ENCODE peak calls at places on chromosomes 1 and 21, in four cellular contexts. M is right atrium auricular region, Z is brain microvascular endothelial cell, S is tibial nerve. R is an unnamed sample.

GRCh38 chr21:26850116-26850643 is 5.0 kb upstream of the ADAMTS1 start:
- DNase-seq in M (no peak), Z (no peak), S (no peak), R (peak)

GRCh38 chr1:202107801-202108731 is 14.7 kb upstream of the GPR37L1 start:
- DNase-seq in Z (no peak), M (no peak), S (no peak), R (peak)

GRCh38 chr1:79193211-79194079 is 186.9 kb upstream of the ADGRL4 start:
- DNase-seq in S (no peak), Z (peak), M (no peak), R (peak)

GRCh38 chr1:53043271-53043670 is 18.7 kb upstream of the PODN start:
- DNase-seq in Z (no peak), S (no peak), M (no peak), R (peak)

GRCh38 chr1:161921990-161922389 is 101.7 kb downstream of the OLFML2B start:
- DNase-seq in Z (peak), S (no peak), M (no peak), R (peak)

GRCh38 chr1:159892944-159893343 is 7.0 kb downstream of the CFAP45 start:
- DNase-seq in S (no peak), M (no peak), Z (no peak), R (no peak)

GRCh38 chr1:33320619-33321165 is at the start of gene A3GALT2:
- DNase-seq in S (no peak), M (no peak), Z (no peak), R (no peak)

GRCh38 chr1:67677408-67677807 is 7.6 kb upstream of the GADD45A start:
- DNase-seq in M (no peak), Z (no peak), S (no peak), R (no peak)

GRCh38 chr1:113534130-113534817 is 144.0 kb downstream of the MAGI3 start:
- DNase-seq in S (no peak), M (no peak), Z (peak), R (peak)

GRCh38 chr21:37128069-37128468 is 55.0 kb downstream of the TTC3 start:
- DNase-seq in Z (no peak), S (no peak), M (no peak), R (no peak)

GRCh38 chr1:61282387-61282786 is 200.0 kb downstream of the NFIA start:
- DNase-seq in S (no peak), M (no peak), Z (no peak), R (no peak)

GRCh38 chr1:101833312-101833711 is 163.4 kb downstream of the OLFM3 start:
- DNase-seq in S (no peak), M (no peak), Z (no peak), R (no peak)

GRCh38 chr1:30707412-30708360 is 15.7 kb downstream of the MATN1 start:
- DNase-seq in M (peak), S (peak), Z (peak), R (peak)

GRCh38 chr1:6234502-6235295 is 1.1 kb downstream of the ICMT start:
- DNase-seq in M (no peak), S (no peak), Z (no peak), R (peak)

GRCh38 chr1:184035719-184036516 is 1.6 kb downstream of the COLGALT2 start:
- DNase-seq in M (no peak), S (no peak), Z (no peak), R (no peak)

GRCh38 chr1:31361607-31362006 is 11.3 kb downstream of the FABP3 start:
- DNase-seq in Z (no peak), M (peak), S (no peak), R (no peak)

GRCh38 chr1:156815851-156816536 is 654 bp downstream of the SH2D2A start:
- DNase-seq in Z (no peak), S (no peak), M (no peak), R (no peak)

GRCh38 chr1:30372792-30373433 is 350.5 kb downstream of the MATN1 start:
- DNase-seq in Z (no peak), S (no peak), M (peak), R (no peak)

GRCh38 chr1:117093870-117094621 is 27.5 kb downstream of the TRIM45 start:
- DNase-seq in M (no peak), Z (peak), S (no peak), R (peak)

GRCh38 chr1:204260601-204261197 is 46.9 kb upstream of the GOLT1A start:
- DNase-seq in S (no peak), M (no peak), Z (no peak), R (no peak)

GRCh38 chr1:227072991-227073390 is 132.9 kb downstream of the COQ8A start:
- DNase-seq in S (no peak), M (no peak), Z (no peak), R (peak)

GRCh38 chr1:54016343-54017282 is 1.4 kb downstream of the LDLRAD1 start:
- DNase-seq in M (peak), S (no peak), Z (peak), R (peak)

GRCh38 chr1:110639724-110640386 is 33.7 kb upstream of the KCNA2 start:
- DNase-seq in S (no peak), M (no peak), Z (no peak), R (peak)

GRCh38 chr21:41120997-41121396 is 47.0 kb upstream of the BACE2 start:
- DNase-seq in S (no peak), Z (no peak), M (peak), R (no peak)

GRCh38 chr1:94254073-94254810 is 16.9 kb upstream of the ARHGAP29 start:
- DNase-seq in M (no peak), S (no peak), Z (no peak), R (peak)

GRCh38 chr1:145901312-145902021 is 8.4 kb downstream of the ITGA10 start:
- DNase-seq in M (no peak), Z (no peak), S (no peak), R (no peak)

GRCh38 chr1:30315185-30315960 is 408.0 kb downstream of the MATN1 start:
- DNase-seq in S (no peak), Z (peak), M (peak), R (no peak)

GRCh38 chr1:205567716-205568115 is 63.2 kb downstream of the CDK18 start:
- DNase-seq in Z (no peak), M (no peak), S (no peak), R (no peak)

GRCh38 chr1:204348197-204348596 is 11.5 kb downstream of the PLEKHA6 start:
- DNase-seq in Z (no peak), S (no peak), M (no peak), R (no peak)

GRCh38 chr1:36352910-36353878 is 29.7 kb upstream of the EVA1B start:
- DNase-seq in Z (peak), S (no peak), M (no peak), R (no peak)

GRCh38 chr1:206794294-206794908 is 22.1 kb upstream of the IL10 start:
- DNase-seq in Z (no peak), S (no peak), M (no peak), R (no peak)

GRCh38 chr1:117589531-117589930 is 16.3 kb upstream of the TENT5C start:
- DNase-seq in Z (no peak), M (no peak), S (no peak), R (no peak)

GRCh38 chr21:26127918-26128317 is 42.7 kb downstream of the APP start:
- DNase-seq in S (no peak), Z (peak), M (no peak), R (peak)

GRCh38 chr1:171357179-171357578 is 43.2 kb downstream of the FMO4 start:
- DNase-seq in Z (no peak), M (no peak), S (no peak), R (no peak)

GRCh38 chr1:89547563-89548485 is 23.2 kb downstream of the LRRC8B start:
- DNase-seq in M (no peak), S (no peak), Z (peak), R (peak)

GRCh38 chr21:45982256-45982757 is 737 bp downstream of the COL6A1 start:
- DNase-seq in Z (no peak), S (no peak), M (no peak), R (no peak)

GRCh38 chr1:239914827-239915231 is 176.9 kb upstream of the FMN2 start:
- DNase-seq in S (no peak), M (no peak), Z (peak), R (peak)

GRCh38 chr1:89203166-89203565 is 4.4 kb upstream of the GBP4 start:
- DNase-seq in M (no peak), Z (peak), S (no peak), R (peak)

GRCh38 chr1:83497563-83497962 is 501.4 kb downstream of the TTLL7 start:
- DNase-seq in M (no peak), Z (peak), S (no peak), R (peak)

GRCh38 chr1:35810096-35810860 is 2.5 kb downstream of the AGO4 start:
- DNase-seq in M (no peak), S (no peak), Z (peak), R (peak)

DNA sequence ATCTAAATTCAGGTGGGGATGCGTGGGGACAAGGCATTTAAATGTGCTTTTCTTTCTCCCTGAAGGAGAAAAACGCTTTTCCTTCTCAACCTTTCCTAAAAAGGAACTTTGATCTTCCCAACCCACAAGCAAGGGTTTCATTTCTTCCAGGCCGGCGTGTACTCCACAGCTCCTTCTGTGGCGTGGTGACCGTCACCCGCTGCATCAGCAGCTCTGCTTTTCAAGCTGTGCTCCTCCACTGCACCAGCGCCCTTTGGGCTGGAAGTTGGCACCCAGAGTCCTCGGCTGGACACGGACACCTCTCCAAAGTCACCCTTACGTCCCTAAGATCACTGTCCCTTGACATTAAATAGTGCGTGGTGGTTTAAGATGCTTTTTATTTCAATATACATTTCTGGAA is 54.3 kb downstream of the PEX14 start:
- DNase-seq in Z (no peak), M (no peak), S (no peak), R (no peak)
- H3K4me3 ChIP-seq in Z (no peak), M (no peak), S (no peak), R (no peak)

DNA sequence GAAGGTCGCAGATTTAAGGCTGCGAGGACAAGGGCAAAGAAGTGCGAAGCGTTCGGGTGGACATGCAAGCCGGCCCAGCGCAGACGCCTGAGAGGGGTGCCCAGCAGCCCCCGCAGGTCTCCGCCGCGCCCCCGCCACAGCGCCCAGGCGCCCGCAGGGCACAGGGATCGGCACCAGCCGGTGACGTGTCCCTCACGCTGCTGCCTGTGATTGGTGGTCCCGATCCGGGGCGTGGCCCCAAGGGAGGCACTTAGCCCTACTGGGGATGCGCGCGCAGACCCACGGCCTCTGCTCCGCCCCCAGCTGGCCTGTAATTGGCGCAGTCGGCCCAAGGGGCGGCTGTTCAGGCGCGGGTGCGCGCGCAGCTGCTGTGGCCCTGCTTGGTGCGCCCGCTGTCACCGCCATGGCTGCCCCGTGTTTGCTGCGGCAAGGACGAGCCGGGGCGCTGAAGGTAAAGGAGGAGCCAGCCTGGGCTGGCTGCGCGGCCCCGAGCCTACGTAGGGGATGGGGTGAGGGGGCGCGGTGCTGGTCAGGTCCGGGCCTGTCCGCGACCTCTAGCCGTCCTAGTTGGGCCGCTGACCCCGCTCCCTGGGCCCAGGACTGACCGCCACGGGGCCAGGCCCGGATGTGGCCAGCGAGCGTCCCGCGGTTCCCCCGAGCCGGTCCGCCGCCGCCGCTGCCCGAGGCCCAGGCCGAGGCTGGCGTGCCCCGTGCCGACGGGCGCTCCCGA is at the start of gene NDUFV3:
- DNase-seq in S (peak), Z (peak), M (peak), R (peak)
- TF ChIP-seq CTCF in S (no peak), Z (no peak), M (no peak), R (no peak)

DNA sequence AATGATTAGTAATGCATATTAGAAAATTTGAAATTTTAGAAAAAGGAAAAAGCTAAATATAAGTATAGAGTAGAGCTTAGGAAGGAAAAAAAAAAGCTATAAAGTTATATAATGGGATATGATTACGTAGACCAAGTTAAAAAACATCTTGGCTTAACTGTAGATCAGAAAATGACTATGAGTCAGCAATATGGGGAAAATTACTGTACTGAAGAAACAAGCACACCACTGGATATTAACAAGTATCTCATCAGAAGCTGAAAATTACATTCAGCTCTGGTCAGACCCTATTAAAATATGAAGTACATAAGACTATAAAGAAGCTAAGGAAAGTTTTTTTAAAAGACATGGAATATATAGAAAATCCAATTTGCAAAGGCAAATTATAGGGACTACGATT is 19.5 kb downstream of the DNAJC8 start:
- DNase-seq in S (no peak), Z (no peak), M (no peak), R (no peak)
- H3K4me3 ChIP-seq in S (no peak), Z (no peak), M (no peak), R (no peak)

GRCh38 chr1:23421752-23422312 is 2.7 kb downstream of the TCEA3 start:
- DNase-seq in Z (peak), M (no peak), S (peak), R (peak)
- TF ChIP-seq CTCF in Z (peak), M (no peak), S (no peak), R (peak)

GRCh38 chr1:15616704-15617172 is 520 bp upstream of the DDI2 start:
- DNase-seq in Z (no peak), S (no peak), M (no peak), R (peak)
- H3K4me3 ChIP-seq in Z (peak), S (peak), M (peak), R (peak)

DNA sequence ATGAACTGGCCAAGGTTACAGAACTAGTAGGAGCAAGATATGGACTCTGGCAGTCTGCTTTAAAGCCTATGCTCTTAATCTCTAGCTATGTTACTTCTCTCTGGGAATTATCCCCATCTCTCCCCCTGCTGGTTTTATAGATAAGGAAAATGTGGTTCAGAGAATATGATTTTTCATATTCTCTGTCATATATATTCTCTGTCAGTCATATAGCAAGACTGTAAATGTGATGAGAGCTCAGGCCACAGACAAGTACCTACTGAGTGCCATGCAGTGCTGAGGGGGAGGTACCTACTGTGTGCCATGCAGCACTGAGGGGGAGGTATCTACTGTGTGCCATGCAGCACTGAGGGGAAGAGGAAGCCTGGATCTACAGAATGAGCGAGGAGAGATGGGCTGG is 220.3 kb upstream of the FGGY start:
- DNase-seq in Z (no peak), S (no peak), M (no peak), R (peak)
- TF ChIP-seq CTCF in Z (no peak), S (peak), M (no peak), R (peak)